ENCODE peak calls at places on chromosomes 16 and 17, in six cellular contexts. One of them, this sample, is unnamed.

GRCh38 chr17:72604518-72604917 is 483.7 kb downstream of the SOX9 start:
- DNase-seq in thoracic aorta: no peak
- DNase-seq in progenitor cell of endocrine pancreas: no peak
- DNase-seq in psoas muscle: no peak
- DNase-seq in HFF-Myc: no peak
- DNase-seq in DND-41: no peak
- DNase-seq in this sample: no peak

GRCh38 chr17:39750131-39751015 is 12.6 kb downstream of the GRB7 start:
- DNase-seq in HFF-Myc: no peak
- DNase-seq in psoas muscle: peak
- DNase-seq in DND-41: no peak
- DNase-seq in progenitor cell of endocrine pancreas: no peak
- DNase-seq in thoracic aorta: no peak
- DNase-seq in this sample: no peak

GRCh38 chr17:81635973-81636504 is 873 bp downstream of the NPLOC4 start:
- DNase-seq in psoas muscle: no peak
- DNase-seq in progenitor cell of endocrine pancreas: no peak
- DNase-seq in thoracic aorta: no peak
- DNase-seq in HFF-Myc: no peak
- DNase-seq in DND-41: peak
- DNase-seq in this sample: no peak

GRCh38 chr17:39239640-39240314 is 14.0 kb upstream of the STAC2 start:
- DNase-seq in HFF-Myc: no peak
- DNase-seq in thoracic aorta: no peak
- DNase-seq in progenitor cell of endocrine pancreas: peak
- DNase-seq in DND-41: peak
- DNase-seq in psoas muscle: no peak
- DNase-seq in this sample: peak

GRCh38 chr17:79008666-79009387 is 737 bp downstream of the CANT1 start:
- DNase-seq in DND-41: no peak
- DNase-seq in HFF-Myc: no peak
- DNase-seq in progenitor cell of endocrine pancreas: no peak
- DNase-seq in thoracic aorta: no peak
- DNase-seq in psoas muscle: no peak
- DNase-seq in this sample: no peak

GRCh38 chr16:75483222-75483621 is 12.0 kb downstream of the CHST6 start:
- DNase-seq in psoas muscle: no peak
- DNase-seq in thoracic aorta: no peak
- DNase-seq in DND-41: no peak
- DNase-seq in HFF-Myc: no peak
- DNase-seq in progenitor cell of endocrine pancreas: no peak
- DNase-seq in this sample: no peak

GRCh38 chr17:42334667-42335066 is 46.4 kb downstream of the STAT5A start:
- DNase-seq in progenitor cell of endocrine pancreas: no peak
- DNase-seq in psoas muscle: no peak
- DNase-seq in HFF-Myc: no peak
- DNase-seq in thoracic aorta: no peak
- DNase-seq in DND-41: no peak
- DNase-seq in this sample: no peak

GRCh38 chr16:19524866-19525723 is 1.4 kb downstream of the CCP110 start:
- DNase-seq in thoracic aorta: no peak
- DNase-seq in HFF-Myc: no peak
- DNase-seq in progenitor cell of endocrine pancreas: no peak
- DNase-seq in DND-41: no peak
- DNase-seq in psoas muscle: no peak
- DNase-seq in this sample: no peak

GRCh38 chr16:76696876-76697275 is 419.7 kb downstream of the CNTNAP4 start:
- DNase-seq in DND-41: no peak
- DNase-seq in progenitor cell of endocrine pancreas: no peak
- DNase-seq in psoas muscle: no peak
- DNase-seq in HFF-Myc: no peak
- DNase-seq in thoracic aorta: no peak
- DNase-seq in this sample: no peak

GRCh38 chr16:31268033-31268365 is 8.2 kb downstream of the ITGAM start:
- DNase-seq in HFF-Myc: no peak
- DNase-seq in progenitor cell of endocrine pancreas: no peak
- DNase-seq in DND-41: no peak
- DNase-seq in psoas muscle: no peak
- DNase-seq in thoracic aorta: no peak
- DNase-seq in this sample: no peak

GRCh38 chr17:77185137-77185536 is 44.4 kb downstream of the SEC14L1 start:
- DNase-seq in thoracic aorta: no peak
- DNase-seq in HFF-Myc: no peak
- DNase-seq in progenitor cell of endocrine pancreas: no peak
- DNase-seq in DND-41: no peak
- DNase-seq in psoas muscle: no peak
- DNase-seq in this sample: no peak

GRCh38 chr16:65418435-65418834 is 296.6 kb upstream of the CDH11 start:
- DNase-seq in HFF-Myc: no peak
- DNase-seq in thoracic aorta: no peak
- DNase-seq in DND-41: no peak
- DNase-seq in progenitor cell of endocrine pancreas: no peak
- DNase-seq in psoas muscle: no peak
- DNase-seq in this sample: no peak

DNA sequence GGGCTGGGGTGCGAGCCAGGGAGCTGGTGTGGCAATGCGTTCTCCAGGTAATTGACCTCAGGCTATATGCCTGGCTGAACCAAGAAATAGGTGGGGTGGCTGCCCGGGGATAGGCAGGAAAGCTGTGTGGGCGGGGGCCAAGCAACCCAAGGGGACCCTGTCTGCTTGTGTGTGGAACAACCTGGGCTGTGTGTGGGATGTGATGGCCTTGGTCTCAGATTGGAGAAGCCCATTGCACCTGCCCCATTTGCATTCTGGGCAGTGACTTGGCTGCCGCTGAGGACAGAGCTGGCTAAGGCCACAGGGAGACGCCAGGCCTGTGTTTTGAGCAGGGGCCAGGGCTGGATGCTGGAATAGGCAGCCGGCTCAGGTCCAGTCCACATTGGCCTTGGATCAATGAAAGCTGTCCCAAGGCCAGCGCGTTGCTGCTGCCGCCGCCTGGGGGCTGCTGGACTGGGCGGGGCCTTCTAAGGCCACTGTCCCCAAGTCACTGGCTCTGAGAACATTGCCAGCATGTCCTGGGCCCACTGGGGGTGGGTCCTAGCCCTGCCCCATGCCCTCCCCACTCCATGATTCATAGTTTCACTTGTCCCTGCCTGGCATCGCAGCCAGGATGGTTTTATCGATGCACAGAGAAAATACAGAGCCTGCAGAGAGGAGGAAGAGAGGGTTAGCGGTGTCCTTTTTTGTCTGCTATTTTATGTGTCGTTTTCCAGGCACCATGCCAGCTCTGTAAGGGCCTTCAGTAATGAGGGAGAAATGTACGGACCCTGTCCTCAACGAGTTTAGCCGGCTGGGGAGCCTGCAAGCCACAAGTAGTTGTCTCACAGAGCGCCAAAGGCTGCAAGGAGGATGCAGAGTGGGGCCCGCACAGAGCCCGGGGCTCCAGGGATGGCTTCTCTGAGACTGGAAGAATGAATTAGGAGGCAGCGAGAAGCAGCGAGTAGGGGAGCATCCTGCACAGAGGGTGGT is 43.9 kb downstream of the NKD1 start:
- DNase-seq in HFF-Myc: no peak
- DNase-seq in DND-41: no peak
- DNase-seq in progenitor cell of endocrine pancreas: no peak
- DNase-seq in psoas muscle: peak
- DNase-seq in thoracic aorta: peak
- DNase-seq in this sample: no peak
- TF ChIP-seq CTCF in HFF-Myc: no peak
- TF ChIP-seq CTCF in DND-41: no peak
- TF ChIP-seq CTCF in progenitor cell of endocrine pancreas: no peak
- TF ChIP-seq CTCF in psoas muscle: peak
- TF ChIP-seq CTCF in thoracic aorta: peak
- TF ChIP-seq CTCF in this sample: no peak

GRCh38 chr17:61494325-61495160 is 42.3 kb downstream of the TBX4 start:
- DNase-seq in psoas muscle: no peak
- DNase-seq in progenitor cell of endocrine pancreas: no peak
- DNase-seq in HFF-Myc: no peak
- DNase-seq in DND-41: no peak
- DNase-seq in thoracic aorta: no peak
- DNase-seq in this sample: no peak
- TF ChIP-seq CTCF in psoas muscle: no peak
- TF ChIP-seq CTCF in progenitor cell of endocrine pancreas: no peak
- TF ChIP-seq CTCF in HFF-Myc: no peak
- TF ChIP-seq CTCF in DND-41: no peak
- TF ChIP-seq CTCF in thoracic aorta: no peak
- TF ChIP-seq CTCF in this sample: no peak

GRCh38 chr16:88593489-88593888 is 23.3 kb downstream of the ZC3H18 start:
- DNase-seq in psoas muscle: peak
- DNase-seq in thoracic aorta: no peak
- DNase-seq in DND-41: no peak
- DNase-seq in HFF-Myc: no peak
- DNase-seq in progenitor cell of endocrine pancreas: no peak
- DNase-seq in this sample: no peak
- TF ChIP-seq CTCF in psoas muscle: no peak
- TF ChIP-seq CTCF in thoracic aorta: no peak
- TF ChIP-seq CTCF in DND-41: no peak
- TF ChIP-seq CTCF in HFF-Myc: no peak
- TF ChIP-seq CTCF in progenitor cell of endocrine pancreas: no peak
- TF ChIP-seq CTCF in this sample: no peak

GRCh38 chr17:50146927-50147640 is 3.4 kb downstream of the PPP1R9B start:
- DNase-seq in HFF-Myc: no peak
- DNase-seq in DND-41: no peak
- DNase-seq in psoas muscle: peak
- DNase-seq in progenitor cell of endocrine pancreas: no peak
- DNase-seq in thoracic aorta: no peak
- DNase-seq in this sample: no peak

GRCh38 chr17:50145532-50146229 is 4.8 kb downstream of the PPP1R9B start:
- DNase-seq in thoracic aorta: no peak
- DNase-seq in progenitor cell of endocrine pancreas: no peak
- DNase-seq in psoas muscle: peak
- DNase-seq in DND-41: no peak
- DNase-seq in HFF-Myc: no peak
- DNase-seq in this sample: no peak

GRCh38 chr17:50144845-50145531 is 5.5 kb downstream of the PPP1R9B start:
- DNase-seq in DND-41: no peak
- DNase-seq in thoracic aorta: no peak
- DNase-seq in HFF-Myc: no peak
- DNase-seq in psoas muscle: peak
- DNase-seq in progenitor cell of endocrine pancreas: no peak
- DNase-seq in this sample: peak

GRCh38 chr17:50147841-50148225 is 2.6 kb downstream of the PPP1R9B start:
- DNase-seq in psoas muscle: peak
- DNase-seq in DND-41: peak
- DNase-seq in progenitor cell of endocrine pancreas: no peak
- DNase-seq in HFF-Myc: no peak
- DNase-seq in thoracic aorta: no peak
- DNase-seq in this sample: peak

DNA sequence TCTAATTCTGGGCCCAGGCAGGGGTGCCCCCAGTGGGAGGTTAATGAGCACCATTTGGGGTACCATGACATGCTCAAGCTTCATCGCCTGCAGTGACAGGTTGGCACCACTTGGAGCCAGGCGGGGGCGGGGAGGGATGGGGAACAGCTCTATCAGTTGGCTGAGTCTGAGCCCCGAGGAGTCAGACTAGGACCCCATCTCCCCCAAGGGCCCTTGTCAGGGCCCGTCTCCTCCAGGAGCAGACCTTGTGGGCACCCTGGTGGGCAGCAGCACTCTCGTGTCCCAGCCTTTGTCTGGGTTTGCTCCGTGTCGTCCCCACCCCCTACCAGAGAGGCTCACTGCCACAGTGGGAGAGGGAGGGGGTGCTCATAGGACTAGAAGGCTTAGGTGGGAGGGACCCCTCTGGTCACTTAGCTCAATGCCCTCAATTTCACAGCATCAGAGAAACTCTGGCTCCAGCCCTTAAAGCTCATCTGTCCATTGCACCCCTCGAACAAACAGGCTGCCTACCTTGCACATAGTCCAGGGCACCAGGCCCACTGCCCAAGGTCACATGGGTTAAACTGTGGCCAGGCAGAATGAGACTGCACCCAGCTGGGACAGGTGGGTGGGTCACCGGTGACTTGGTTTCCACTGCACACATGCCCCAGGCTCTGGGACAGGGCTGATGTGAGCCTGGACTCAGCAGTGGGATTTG is 4.1 kb downstream of the PPP1R9B start:
- DNase-seq in psoas muscle: peak
- DNase-seq in DND-41: no peak
- DNase-seq in HFF-Myc: no peak
- DNase-seq in progenitor cell of endocrine pancreas: no peak
- DNase-seq in thoracic aorta: no peak
- DNase-seq in this sample: peak
- TF ChIP-seq CTCF in psoas muscle: no peak
- TF ChIP-seq CTCF in DND-41: no peak
- TF ChIP-seq CTCF in HFF-Myc: no peak
- TF ChIP-seq CTCF in progenitor cell of endocrine pancreas: no peak
- TF ChIP-seq CTCF in thoracic aorta: peak
- TF ChIP-seq CTCF in this sample: no peak

DNA sequence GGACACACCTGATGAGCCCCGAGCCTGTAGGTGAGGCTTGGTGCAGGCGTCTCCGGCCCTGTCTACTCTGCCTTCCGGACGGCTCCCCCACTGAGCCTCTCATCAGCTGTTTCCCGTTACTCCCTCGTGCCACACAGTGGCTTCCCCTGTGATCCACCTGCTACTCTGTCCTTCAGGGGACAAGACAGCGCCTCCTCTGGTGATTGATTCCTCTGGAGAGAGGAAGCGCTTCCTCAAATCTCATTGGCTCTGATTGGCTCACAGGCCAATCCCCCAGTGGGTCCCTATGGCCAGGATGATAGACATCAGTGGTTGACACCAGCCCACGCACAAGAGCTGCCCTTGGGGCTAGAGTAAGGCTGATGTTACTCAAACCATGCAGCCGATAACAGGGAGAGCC is 24.0 kb downstream of the RNF213 start:
- DNase-seq in psoas muscle: peak
- DNase-seq in thoracic aorta: no peak
- DNase-seq in DND-41: no peak
- DNase-seq in progenitor cell of endocrine pancreas: no peak
- DNase-seq in HFF-Myc: no peak
- DNase-seq in this sample: no peak
- TF ChIP-seq CTCF in psoas muscle: no peak
- TF ChIP-seq CTCF in thoracic aorta: no peak
- TF ChIP-seq CTCF in DND-41: peak
- TF ChIP-seq CTCF in progenitor cell of endocrine pancreas: no peak
- TF ChIP-seq CTCF in HFF-Myc: peak
- TF ChIP-seq CTCF in this sample: no peak

DNA sequence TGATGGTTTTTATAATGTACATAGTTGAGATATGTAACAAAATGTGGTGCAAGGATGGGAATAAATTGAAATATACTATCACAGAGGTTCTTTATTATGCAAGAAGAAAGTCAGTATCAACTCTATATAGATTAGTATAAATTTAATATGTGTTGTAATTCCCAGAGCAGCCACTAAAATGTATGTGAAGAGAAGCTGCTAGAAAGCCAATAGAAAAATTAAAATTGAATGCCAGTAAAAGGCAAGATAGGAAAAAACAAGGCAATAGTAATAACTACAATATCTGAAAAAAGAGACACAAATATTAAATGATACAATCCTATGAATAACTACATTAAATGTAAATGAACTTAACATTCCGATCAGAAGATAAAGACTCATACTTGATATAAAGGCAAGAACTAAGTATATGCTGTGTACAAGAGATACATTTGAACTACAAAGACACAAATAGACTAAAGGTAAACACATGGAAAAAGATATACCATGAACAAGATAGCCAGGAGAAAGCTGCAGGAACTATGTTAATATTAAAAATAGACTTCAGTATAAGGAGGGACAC is 92.0 kb downstream of the ABCA8 start:
- DNase-seq in DND-41: no peak
- DNase-seq in thoracic aorta: no peak
- DNase-seq in HFF-Myc: no peak
- DNase-seq in progenitor cell of endocrine pancreas: no peak
- DNase-seq in psoas muscle: no peak
- DNase-seq in this sample: no peak
- TF ChIP-seq CTCF in DND-41: no peak
- TF ChIP-seq CTCF in thoracic aorta: no peak
- TF ChIP-seq CTCF in HFF-Myc: no peak
- TF ChIP-seq CTCF in progenitor cell of endocrine pancreas: no peak
- TF ChIP-seq CTCF in psoas muscle: no peak
- TF ChIP-seq CTCF in this sample: no peak

GRCh38 chr16:54937673-54938350 is 7.1 kb downstream of the IRX5 start:
- DNase-seq in psoas muscle: no peak
- DNase-seq in HFF-Myc: no peak
- DNase-seq in progenitor cell of endocrine pancreas: no peak
- DNase-seq in thoracic aorta: no peak
- DNase-seq in DND-41: no peak
- DNase-seq in this sample: no peak
- TF ChIP-seq CTCF in psoas muscle: no peak
- TF ChIP-seq CTCF in HFF-Myc: no peak
- TF ChIP-seq CTCF in progenitor cell of endocrine pancreas: peak
- TF ChIP-seq CTCF in thoracic aorta: no peak
- TF ChIP-seq CTCF in DND-41: no peak
- TF ChIP-seq CTCF in this sample: no peak

This sample was measured in activated CD8-positive, alpha-beta T cell treated with anti-CD3 and anti-CD28 coated beads for 36 hours.